ENCODE peak calls at places on chromosome 16, in six cellular contexts. F is AG08395; R is activated naive CD4-positive, alpha-beta T cell; B is astrocyte of the spinal cord; K is stimulated activated CD4-positive, alpha-beta T cell treated with anti-CD3 and anti-CD28 coated beads, Interleukin-1b, Interleukin-23, amount 100 ng/mL, for 24 hours; Y is right cardiac atrium. X is an unnamed sample.

GRCh38 chr16:55480228-55480655 is 1.2 kb downstream of the MMP2 start:
- DNase-seq in F (peak), K (no peak), Y (peak), B (peak), R (no peak), X (no peak)

GRCh38 chr16:81480856-81481821 is 36.5 kb downstream of the CMIP start:
- DNase-seq in Y (peak), K (no peak), F (peak), R (no peak), B (peak), X (no peak)

GRCh38 chr16:14529010-14529669 is 100.9 kb downstream of the PARN start:
- DNase-seq in Y (peak), R (peak), B (peak), K (peak), F (peak), X (peak)

GRCh38 chr16:74721716-74722115 is 21.1 kb upstream of the MLKL start:
- DNase-seq in R (no peak), F (no peak), K (no peak), B (no peak), Y (no peak), X (no peak)

GRCh38 chr16:51938861-51939260 is 608.1 kb downstream of the TOX3 start:
- DNase-seq in F (no peak), Y (no peak), B (no peak), K (no peak), R (no peak), X (no peak)

GRCh38 chr16:30005341-30006094 is 5.3 kb downstream of the DOC2A start:
- DNase-seq in K (no peak), F (peak), B (no peak), Y (no peak), R (no peak), X (no peak)

GRCh38 chr16:69078073-69078472 is 27.4 kb upstream of the HAS3 start:
- DNase-seq in K (no peak), R (no peak), B (no peak), F (no peak), Y (no peak), X (no peak)

GRCh38 chr16:14513389-14514107 is 116.5 kb downstream of the PARN start:
- DNase-seq in Y (no peak), B (no peak), K (no peak), F (no peak), R (no peak), X (peak)

GRCh38 chr16:89711601-89712475 is 8.9 kb downstream of the VPS9D1 start:
- DNase-seq in R (peak), F (peak), Y (peak), K (peak), B (peak), X (no peak)

GRCh38 chr16:26070595-26071170 is 378.9 kb downstream of the HS3ST4 start:
- DNase-seq in F (no peak), R (no peak), K (no peak), Y (no peak), B (no peak), X (no peak)

GRCh38 chr16:23131841-23132576 is 17.2 kb downstream of the USP31 start:
- DNase-seq in R (no peak), K (no peak), F (no peak), B (peak), Y (no peak), X (no peak)

GRCh38 chr16:4329354-4329775 is 13.5 kb downstream of the GLIS2 start:
- DNase-seq in F (no peak), B (no peak), R (no peak), Y (no peak), K (no peak), X (no peak)

GRCh38 chr16:67541391-67542263 is 13.0 kb downstream of the RIPOR1 start:
- DNase-seq in Y (no peak), F (no peak), B (peak), K (no peak), R (no peak), X (no peak)

GRCh38 chr16:53434436-53435065 is at the start of gene RBL2:
- DNase-seq in K (peak), Y (peak), B (peak), R (peak), F (peak), X (no peak)

GRCh38 chr16:88357306-88358032 is 25.3 kb upstream of the ZNF469 start:
- DNase-seq in B (no peak), Y (peak), F (no peak), R (no peak), K (no peak), X (no peak)

GRCh38 chr16:57656342-57656955 is 11.7 kb upstream of the ADGRG3 start:
- DNase-seq in R (no peak), F (no peak), Y (no peak), K (no peak), B (no peak), X (no peak)

GRCh38 chr16:84107921-84108320 is 8.8 kb downstream of the MBTPS1 start:
- DNase-seq in B (no peak), R (no peak), F (no peak), Y (no peak), K (no peak), X (no peak)

GRCh38 chr16:48575471-48576050 is 34.4 kb downstream of the N4BP1 start:
- DNase-seq in Y (no peak), F (no peak), K (no peak), R (no peak), B (no peak), X (no peak)

GRCh38 chr16:4136229-4136813 is 20.1 kb upstream of the ADCY9 start:
- DNase-seq in K (no peak), F (no peak), B (no peak), Y (no peak), R (no peak), X (no peak)

GRCh38 chr16:74778646-74779045 is 4.0 kb upstream of the FA2H start:
- DNase-seq in K (no peak), R (no peak), F (no peak), B (no peak), Y (no peak), X (no peak)